ENCODE peak calls at places on chromosomes 5 and 9, in ten cellular contexts. Z, X, B, R, K, F, G, L, J and Y are unnamed samples.
A peak's percentile ranks its signal among the peaks of the same experiment; 100 is the strongest.

GRCh38 chr5:178319541-178320041 is 87.0 kb upstream of the PHYKPL start:
- DNase-seq in Z (no peak), X (no peak), B (no peak), R (peak; percentile 62), K (no peak), F (no peak), G (no peak), L (no peak), J (no peak), Y (no peak)

GRCh38 chr5:53779541-53779981 is 219.1 kb downstream of the NDUFS4 start:
- DNase-seq in Z (peak; percentile 69), X (peak; percentile 51), B (peak; percentile 51), R (peak; percentile 72), K (peak; percentile 67), F (peak; percentile 61), G (no peak), L (no peak), J (no peak), Y (peak; percentile 39)

GRCh38 chr5:33343661-33344327 is 97.0 kb upstream of the TARS1 start:
- DNase-seq in Z (no peak), X (peak; percentile 53), B (peak; percentile 73), R (no peak), K (peak; percentile 39), F (peak; percentile 93), G (peak; percentile 8), L (no peak), J (no peak), Y (peak; percentile 91)

GRCh38 chr5:147547730-147548129 is 37.9 kb upstream of the DPYSL3 start:
- DNase-seq in Z (no peak), X (peak; percentile 43), B (no peak), R (no peak), K (peak; percentile 55), F (peak; percentile 74), G (no peak), L (no peak), J (no peak), Y (no peak)

GRCh38 chr9:70049672-70050271 is 6.1 kb downstream of the MAMDC2 start:
- DNase-seq in Z (peak; percentile 86), X (no peak), B (no peak), R (peak; percentile 90), K (no peak), F (peak; percentile 40), G (no peak), L (no peak), J (no peak), Y (peak; percentile 83)

GRCh38 chr9:110650991-110651411 is 17.6 kb upstream of the MUSK start:
- DNase-seq in Z (no peak), X (peak; percentile 92), B (peak; percentile 39), R (no peak), K (peak; percentile 80), F (peak; percentile 94), G (no peak), L (no peak), J (no peak), Y (peak; percentile 97)

GRCh38 chr5:174527936-174528557 is 196.3 kb upstream of the MSX2 start:
- DNase-seq in Z (no peak), X (no peak), B (no peak), R (no peak), K (no peak), F (no peak), G (no peak), L (no peak), J (no peak), Y (no peak)

GRCh38 chr9:72132052-72132451 is 17.2 kb upstream of the GDA start:
- DNase-seq in Z (no peak), X (no peak), B (peak; percentile 71), R (no peak), K (no peak), F (no peak), G (no peak), L (no peak), J (no peak), Y (no peak)

GRCh38 chr5:119353686-119354366 is 2.0 kb upstream of the TNFAIP8 start:
- DNase-seq in Z (no peak), X (no peak), B (no peak), R (no peak), K (no peak), F (no peak), G (no peak), L (no peak), J (no peak), Y (no peak)

GRCh38 chr5:172173771-172174170 is 14.3 kb downstream of the STK10 start:
- DNase-seq in Z (no peak), X (peak; percentile 93), B (peak; percentile 89), R (no peak), K (no peak), F (peak; percentile 93), G (no peak), L (no peak), J (no peak), Y (peak; percentile 28)

GRCh38 chr9:133406039-133406438 is 11.8 kb downstream of the REXO4 start:
- DNase-seq in Z (no peak), X (no peak), B (no peak), R (no peak), K (no peak), F (no peak), G (no peak), L (no peak), J (no peak), Y (no peak)

GRCh38 chr9:133406480-133407307 is 11.1 kb downstream of the REXO4 start:
- DNase-seq in Z (peak; percentile 90), X (peak; percentile 68), B (peak; percentile 58), R (peak; percentile 92), K (peak; percentile 66), F (peak; percentile 56), G (no peak), L (peak; percentile 55), J (peak; percentile 72), Y (peak; percentile 85)

GRCh38 chr9:133403766-133404439 is 13.9 kb downstream of the REXO4 start:
- DNase-seq in Z (no peak), X (no peak), B (peak; percentile 53), R (no peak), K (peak; percentile 9), F (no peak), G (no peak), L (peak; percentile 51), J (no peak), Y (no peak)

GRCh38 chr9:133404440-133405002 is 13.3 kb downstream of the REXO4 start:
- DNase-seq in Z (no peak), X (no peak), B (no peak), R (no peak), K (no peak), F (no peak), G (no peak), L (no peak), J (no peak), Y (no peak)

GRCh38 chr9:133405508-133406009 is 12.3 kb downstream of the REXO4 start:
- DNase-seq in Z (no peak), X (no peak), B (no peak), R (peak; percentile 69), K (peak; percentile 33), F (peak; percentile 41), G (no peak), L (no peak), J (no peak), Y (no peak)
- H3K36me3 ChIP-seq in Z (no peaks in the 10 kb centered on the region), X (peaks cover 36% of the 10 kb centered on the region), B (peaks cover 7% of the 10 kb centered on the region), R (peaks cover 2% of the 10 kb centered on the region), K (peaks cover 35% of the 10 kb centered on the region), F (peaks cover 12% of the 10 kb centered on the region), G (no peaks in the 10 kb centered on the region), L (peaks cover 9% of the 10 kb centered on the region), J (peaks cover 21% of the 10 kb centered on the region), Y (peaks cover 47% of the 10 kb centered on the region)

GRCh38 chr9:92242115-92242778 is 51.2 kb downstream of the IARS1 start:
- DNase-seq in Z (peak; percentile 69), X (peak; percentile 85), B (peak; percentile 63), R (no peak), K (peak; percentile 22), F (peak; percentile 82), G (no peak), L (no peak), J (peak; percentile 35), Y (peak; percentile 64)

GRCh38 chr9:92247296-92247695 is 46.2 kb downstream of the IARS1 start:
- DNase-seq in Z (no peak), X (peak; percentile 93), B (no peak), R (no peak), K (no peak), F (peak; percentile 1), G (no peak), L (no peak), J (no peak), Y (peak; percentile 37)

GRCh38 chr9:92245005-92245797 is 48.3 kb downstream of the IARS1 start:
- DNase-seq in Z (no peak), X (peak; percentile 70), B (peak; percentile 87), R (no peak), K (no peak), F (peak; percentile 87), G (no peak), L (no peak), J (no peak), Y (peak; percentile 74)

GRCh38 chr9:92247981-92248380 is 45.5 kb downstream of the IARS1 start:
- DNase-seq in Z (no peak), X (no peak), B (no peak), R (no peak), K (no peak), F (no peak), G (no peak), L (no peak), J (no peak), Y (no peak)

GRCh38 chr9:92242779-92243136 is 50.7 kb downstream of the IARS1 start:
- DNase-seq in Z (no peak), X (no peak), B (no peak), R (no peak), K (no peak), F (no peak), G (no peak), L (no peak), J (no peak), Y (no peak)
- H3K36me3 ChIP-seq in Z (no peaks in the 10 kb centered on the region), X (peaks cover 78% of the 10 kb centered on the region), B (peaks cover 78% of the 10 kb centered on the region), R (peaks cover 26% of the 10 kb centered on the region), K (peaks cover 51% of the 10 kb centered on the region), F (peaks cover 30% of the 10 kb centered on the region), G (peaks cover 28% of the 10 kb centered on the region), L (peaks cover 29% of the 10 kb centered on the region), J (peaks cover 85% of the 10 kb centered on the region), Y (peaks cover 94% of the 10 kb centered on the region)

DNA sequence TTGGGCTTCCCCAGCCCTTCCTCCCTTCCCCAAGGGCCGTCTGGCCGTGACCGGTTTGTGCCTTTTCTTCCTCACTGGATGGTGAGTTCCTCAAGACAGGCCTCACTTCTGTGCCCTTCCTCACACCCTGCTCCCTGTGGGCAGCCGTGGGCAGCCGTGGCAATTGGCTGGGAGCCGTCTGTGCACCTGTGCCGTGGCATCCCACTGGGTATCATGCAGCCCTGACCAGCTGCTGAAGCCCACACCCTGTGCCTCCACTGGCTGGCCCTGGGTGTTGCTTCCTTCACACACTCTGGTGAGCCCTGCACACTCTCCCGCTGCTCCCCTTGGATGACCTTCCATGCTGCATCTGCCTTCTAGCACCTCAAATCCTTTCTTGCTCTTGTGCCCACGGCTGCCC is 100.2 kb downstream of the COL5A1 start:
- DNase-seq in Z (no peak), X (no peak), B (no peak), R (no peak), K (no peak), F (no peak), G (no peak), L (no peak), J (no peak), Y (no peak)
- H3K36me3 ChIP-seq in Z (no peaks in the 10 kb centered on the region), X (peaks cover 88% of the 10 kb centered on the region), B (no peaks in the 10 kb centered on the region), R (peaks cover 7% of the 10 kb centered on the region), K (peaks cover 33% of the 10 kb centered on the region), F (peaks cover 43% of the 10 kb centered on the region), G (no peaks in the 10 kb centered on the region), L (no peaks in the 10 kb centered on the region), J (no peaks in the 10 kb centered on the region), Y (peaks cover 87% of the 10 kb centered on the region)

DNA sequence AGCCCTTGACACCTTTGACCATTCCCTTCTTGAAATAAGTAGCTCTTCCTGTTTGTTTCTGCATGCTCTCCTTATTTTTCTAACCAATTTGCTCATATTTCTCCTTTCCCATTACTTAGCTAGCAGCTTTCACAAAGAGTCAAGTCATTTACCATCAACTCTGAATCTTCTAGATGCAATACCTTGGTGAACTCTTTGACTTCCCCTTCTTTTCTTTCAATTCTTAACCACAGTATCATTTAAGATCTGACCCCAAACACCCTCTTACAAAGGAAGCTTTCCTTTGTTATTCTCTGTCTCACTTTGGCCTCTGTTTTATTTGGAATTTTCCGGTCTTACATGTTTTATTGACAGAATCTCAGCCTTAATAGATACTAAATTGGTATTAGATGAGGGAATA is 14.1 kb downstream of the NFX1 start:
- DNase-seq in Z (no peak), X (no peak), B (no peak), R (no peak), K (no peak), F (no peak), G (no peak), L (no peak), J (no peak), Y (no peak)
- H3K36me3 ChIP-seq in Z (no peaks in the 10 kb centered on the region), X (peaks cover 83% of the 10 kb centered on the region), B (peaks cover 51% of the 10 kb centered on the region), R (peaks cover 13% of the 10 kb centered on the region), K (peaks cover 24% of the 10 kb centered on the region), F (peaks cover 23% of the 10 kb centered on the region), G (peaks cover 39% of the 10 kb centered on the region), L (peaks cover 12% of the 10 kb centered on the region), J (peaks cover 66% of the 10 kb centered on the region), Y (peaks cover 97% of the 10 kb centered on the region)